ENCODE peak calls at places on chromosomes 13 and 19, in five cellular contexts. A, O, V, I and T are unnamed samples.

GRCh38 chr19:6065685-6066365 is 44.5 kb downstream of the RFX2 start:
- DNase-seq in A (peak; percentile 33), O (no peak), V (peak; percentile 32), I (no peak), T (peak; percentile 18)

GRCh38 chr13:97627566-97627965 is 193.6 kb downstream of the RAP2A start:
- DNase-seq in A (no peak), O (peak; percentile 48), V (no peak), I (peak; percentile 30), T (no peak)

GRCh38 chr13:111288276-111288675 is 32.2 kb upstream of the TEX29 start:
- DNase-seq in A (no peak), O (no peak), V (no peak), I (no peak), T (no peak)

GRCh38 chr13:39941236-39941635 is 285.8 kb downstream of the COG6 start:
- DNase-seq in A (no peak), O (no peak), V (no peak), I (no peak), T (no peak)

GRCh38 chr19:19657397-19657783 is 6.1 kb downstream of the ATP13A1 start:
- DNase-seq in A (no peak), O (no peak), V (no peak), I (no peak), T (no peak)

GRCh38 chr13:99969934-99970760 is 1.4 kb downstream of the ZIC5 start:
- DNase-seq in A (no peak), O (no peak), V (peak; percentile 41), I (no peak), T (peak; percentile 82)

GRCh38 chr19:38023245-38023644 is 116.2 kb downstream of the SIPA1L3 start:
- DNase-seq in A (no peak), O (peak; percentile 43), V (no peak), I (no peak), T (no peak)

GRCh38 chr13:113918981-113919646 is 54.8 kb downstream of the C13orf46 start:
- DNase-seq in A (no peak), O (no peak), V (peak; percentile 9), I (no peak), T (no peak)

GRCh38 chr13:113123226-113124150 is 889 bp downstream of the F10 start:
- DNase-seq in A (no peak), O (peak; percentile 9), V (no peak), I (no peak), T (no peak)

GRCh38 chr13:27203854-27204253 is 32.2 kb upstream of the USP12 start:
- DNase-seq in A (no peak), O (peak; percentile 21), V (no peak), I (no peak), T (no peak)

GRCh38 chr13:72166102-72166660 is 299.2 kb upstream of the DACH1 start:
- DNase-seq in A (no peak), O (peak; percentile 18), V (no peak), I (no peak), T (no peak)

GRCh38 chr13:35848868-35849644 is 282.1 kb downstream of the DCLK1 start:
- DNase-seq in A (no peak), O (no peak), V (no peak), I (no peak), T (no peak)

GRCh38 chr19:2014731-2015610 is 543 bp downstream of the BTBD2 start:
- DNase-seq in A (no peak), O (no peak), V (peak; percentile 40), I (peak; percentile 37), T (no peak)

GRCh38 chr13:85298387-85298924 is 500.8 kb downstream of the SLITRK6 start:
- DNase-seq in A (no peak), O (no peak), V (no peak), I (no peak), T (no peak)

GRCh38 chr19:15869109-15869555 is 28.7 kb downstream of the CYP4F2 start:
- DNase-seq in A (no peak), O (peak; percentile 26), V (peak; percentile 40), I (peak; percentile 68), T (peak; percentile 43)

GRCh38 chr19:2045501-2046045 is 5.5 kb downstream of the MKNK2 start:
- DNase-seq in A (no peak), O (no peak), V (no peak), I (no peak), T (no peak)

GRCh38 chr13:113981201-113981605 is 7.3 kb upstream of the C13orf46 start:
- DNase-seq in A (no peak), O (no peak), V (no peak), I (no peak), T (peak; percentile 97)

GRCh38 chr13:113207890-113208423 is 512 bp downstream of the PCID2 start:
- DNase-seq in A (no peak), O (peak; percentile 61), V (no peak), I (no peak), T (peak; percentile 24)